ENCODE peak calls at places on chromosome 16, in ten cellular contexts. J is uterus; P is psoas muscle; O is stomach; B is GM23338; S is heart right ventricle; Z is naive thymus-derived CD4-positive, alpha-beta T cell; L is ovary; H is mammary epithelial cell; Y is GM23248. G is an unnamed sample.
A peak's percentile ranks its signal among the peaks of the same experiment; 100 is the strongest.

GRCh38 chr16:79647586-79647985 is 47.0 kb upstream of the MAF start:
- DNase-seq in J (no peak), P (no peak), O (no peak), B (no peak), S (no peak), Z (no peak), L (no peak), H (no peak), Y (no peak), G (no peak)

GRCh38 chr16:86671486-86672214 is 93.3 kb downstream of the FOXL1 start:
- DNase-seq in J (no peak), P (no peak), O (no peak), B (no peak), S (no peak), Z (no peak), L (no peak), H (no peak), Y (no peak), G (no peak)

GRCh38 chr16:66275795-66276428 is 90.6 kb upstream of the CDH5 start:
- DNase-seq in J (no peak), P (no peak), O (peak; percentile 45), B (peak; percentile 89), S (no peak), Z (no peak), L (no peak), H (peak; percentile 83), Y (peak; percentile 68), G (peak; percentile 80)

GRCh38 chr16:20291807-20292206 is 35.5 kb downstream of the GP2 start:
- DNase-seq in J (no peak), P (no peak), O (no peak), B (peak; percentile 44), S (no peak), Z (no peak), L (no peak), H (no peak), Y (no peak), G (peak; percentile 23)

GRCh38 chr16:695355-696089 is 5.3 kb upstream of the WDR24 start:
- DNase-seq in J (no peak), P (no peak), O (peak; percentile 76), B (peak; percentile 77), S (no peak), Z (peak; percentile 79), L (no peak), H (peak; percentile 69), Y (peak; percentile 58), G (peak; percentile 84)

GRCh38 chr16:80433617-80434016 is 107.2 kb upstream of the DYNLRB2 start:
- DNase-seq in J (no peak), P (no peak), O (no peak), B (no peak), S (no peak), Z (no peak), L (no peak), H (peak; percentile 79), Y (peak; percentile 20), G (no peak)

GRCh38 chr16:54750249-54750648 is 180.4 kb upstream of the IRX5 start:
- DNase-seq in J (no peak), P (no peak), O (no peak), B (no peak), S (no peak), Z (no peak), L (no peak), H (peak; percentile 33), Y (no peak), G (no peak)

GRCh38 chr16:53708490-53708889 is 4.5 kb downstream of the FTO start:
- DNase-seq in J (no peak), P (no peak), O (no peak), B (no peak), S (no peak), Z (no peak), L (no peak), H (no peak), Y (no peak), G (no peak)

GRCh38 chr16:57910726-57911125 is 60.2 kb downstream of the CNGB1 start:
- DNase-seq in J (no peak), P (no peak), O (no peak), B (no peak), S (no peak), Z (no peak), L (no peak), H (no peak), Y (no peak), G (no peak)

GRCh38 chr16:3739636-3740035 is 22.3 kb upstream of the TRAP1 start:
- DNase-seq in J (no peak), P (no peak), O (no peak), B (no peak), S (no peak), Z (no peak), L (peak; percentile 19), H (no peak), Y (no peak), G (no peak)

GRCh38 chr16:51545951-51546350 is 394.9 kb upstream of the SALL1 start:
- DNase-seq in J (no peak), P (no peak), O (no peak), B (no peak), S (no peak), Z (no peak), L (no peak), H (no peak), Y (no peak), G (no peak)

GRCh38 chr16:24984903-24985675 is 30.1 kb downstream of the ARHGAP17 start:
- DNase-seq in J (no peak), P (no peak), O (no peak), B (peak; percentile 31), S (no peak), Z (no peak), L (no peak), H (no peak), Y (peak; percentile 36), G (no peak)

GRCh38 chr16:10539256-10539655 is 41.1 kb downstream of the EMP2 start:
- DNase-seq in J (no peak), P (no peak), O (no peak), B (no peak), S (no peak), Z (no peak), L (no peak), H (no peak), Y (no peak), G (no peak)

GRCh38 chr16:10543231-10543630 is 37.2 kb downstream of the EMP2 start:
- DNase-seq in J (no peak), P (no peak), O (no peak), B (no peak), S (no peak), Z (no peak), L (no peak), H (no peak), Y (no peak), G (no peak)

GRCh38 chr16:10538583-10538982 is 41.8 kb downstream of the EMP2 start:
- DNase-seq in J (no peak), P (no peak), O (no peak), B (no peak), S (no peak), Z (no peak), L (no peak), H (no peak), Y (no peak), G (no peak)

GRCh38 chr16:10539793-10540192 is 40.6 kb downstream of the EMP2 start:
- DNase-seq in J (no peak), P (no peak), O (no peak), B (no peak), S (no peak), Z (no peak), L (no peak), H (no peak), Y (no peak), G (no peak)

GRCh38 chr16:10541396-10541795 is 39.0 kb downstream of the EMP2 start:
- DNase-seq in J (no peak), P (no peak), O (no peak), B (no peak), S (no peak), Z (no peak), L (peak; percentile 73), H (no peak), Y (no peak), G (no peak)
- H3K36me3 ChIP-seq in J (no peaks in the 10 kb centered on the region), P (no peaks in the 10 kb centered on the region), O (peaks cover 98% of the 10 kb centered on the region), B (no peaks in the 10 kb centered on the region), S (peaks cover 98% of the 10 kb centered on the region), Z (no peaks in the 10 kb centered on the region), L (no peaks in the 10 kb centered on the region), H (peaks cover 4% of the 10 kb centered on the region), Y (peaks cover 3% of the 10 kb centered on the region), G (no peaks in the 10 kb centered on the region)

DNA sequence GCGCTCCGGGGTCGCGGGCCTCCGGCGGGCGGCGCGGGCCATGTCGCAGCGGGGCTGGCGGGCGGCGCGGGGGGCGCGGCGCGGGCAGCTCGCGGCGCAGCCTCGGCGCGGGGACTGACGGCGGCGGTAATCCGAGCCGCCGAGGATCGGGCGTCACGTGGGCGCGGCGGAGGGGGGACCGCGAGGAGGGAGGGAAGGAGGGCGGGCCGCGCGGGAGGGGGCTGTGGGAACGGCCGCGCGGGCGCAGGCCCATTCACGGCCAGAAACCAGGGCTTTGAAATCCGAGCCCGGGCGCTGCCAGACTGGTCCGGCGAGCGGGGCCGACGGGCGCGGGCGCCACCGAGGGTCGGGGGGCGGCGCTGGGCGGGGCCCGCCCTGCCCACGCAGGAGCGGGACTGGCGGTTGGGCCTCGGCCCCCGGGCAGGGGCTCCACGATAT is at the start of gene MTSS2:
- DNase-seq in J (peak; percentile 90), P (peak; percentile 94), O (peak; percentile 83), B (peak; percentile 92), S (peak; percentile 86), Z (peak; percentile 21), L (peak; percentile 91), H (peak; percentile 59), Y (peak; percentile 95), G (peak; percentile 99)
- H3K4me3 ChIP-seq in J (peak within 1 kb of the TSS; percentile 48), P (peak within 1 kb of the TSS; percentile 91), O (peak within 1 kb of the TSS; percentile 74), B (peak within 1 kb of the TSS; percentile 69), S (peak within 1 kb of the TSS; percentile 83), Z (no peak within 1 kb of the TSS), L (peak within 1 kb of the TSS; percentile 83), H (peak within 1 kb of the TSS; percentile 92), Y (peak within 1 kb of the TSS; percentile 77), G (peak within 1 kb of the TSS; percentile 77)

GRCh38 chr16:22078656-22079055 is 13.7 kb upstream of the VWA3A start:
- DNase-seq in J (no peak), P (no peak), O (no peak), B (no peak), S (no peak), Z (no peak), L (no peak), H (no peak), Y (no peak), G (no peak)
- H3K27me3 ChIP-seq in J (no peaks in the 10 kb centered on the region), P (peaks cover 1% of the 10 kb centered on the region), O (no peaks in the 10 kb centered on the region), B (no peaks in the 10 kb centered on the region), S (no peaks in the 10 kb centered on the region), Z (no peaks in the 10 kb centered on the region), L (no peaks in the 10 kb centered on the region), H (no peaks in the 10 kb centered on the region), Y (no peaks in the 10 kb centered on the region), G (no peaks in the 10 kb centered on the region)

DNA sequence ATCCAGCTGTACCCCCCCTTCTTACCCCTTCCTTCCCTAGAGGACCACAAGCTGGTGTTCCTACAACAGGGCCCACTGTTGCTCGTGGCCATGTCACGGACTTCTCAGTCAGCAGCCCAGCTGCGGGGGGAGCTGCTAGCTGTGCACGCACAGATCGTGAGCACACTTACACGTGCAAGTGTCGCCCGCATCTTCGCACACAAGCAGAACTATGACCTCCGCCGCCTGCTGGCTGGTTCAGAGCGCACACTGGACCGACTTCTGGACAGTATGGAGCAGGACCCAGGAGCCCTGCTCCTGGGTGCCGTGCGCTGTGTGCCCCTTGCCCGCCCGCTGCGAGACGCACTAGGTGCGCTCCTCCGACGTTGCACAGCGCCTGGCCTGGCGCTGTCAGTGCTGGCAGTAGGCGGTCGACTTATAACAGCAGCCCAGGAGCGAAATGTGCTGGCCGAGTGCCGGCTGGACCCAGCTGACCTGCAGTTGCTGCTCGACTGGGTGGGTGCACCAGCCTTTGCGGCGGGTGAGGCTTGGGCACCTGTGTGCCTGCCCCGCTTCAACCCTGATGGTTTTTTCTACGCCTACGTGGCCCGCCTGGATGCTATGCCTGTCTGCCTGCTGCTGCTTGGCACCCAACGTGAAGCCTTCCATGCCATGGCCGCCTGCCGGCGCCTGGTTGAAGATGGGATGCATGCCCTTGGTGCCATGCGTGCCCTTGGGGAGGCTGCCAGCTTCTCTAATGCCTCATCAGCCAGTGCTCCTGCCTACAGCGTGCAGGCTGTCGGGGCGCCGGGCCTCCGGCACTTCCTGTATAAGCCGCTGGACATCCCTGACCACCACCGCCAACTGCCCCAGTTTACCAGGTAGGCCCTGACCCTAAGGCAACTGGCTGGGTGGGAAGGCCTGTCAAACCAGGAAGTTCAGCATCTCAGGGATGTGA is 3.6 kb downstream of the MON1B start:
- DNase-seq in J (no peak), P (no peak), O (no peak), B (no peak), S (no peak), Z (no peak), L (no peak), H (no peak), Y (no peak), G (peak; percentile 20)
- H3K36me3 ChIP-seq in J (no peaks in the 10 kb centered on the region), P (peaks cover 5% of the 10 kb centered on the region), O (peaks cover 69% of the 10 kb centered on the region), B (peaks cover 6% of the 10 kb centered on the region), S (peaks cover 70% of the 10 kb centered on the region), Z (peaks cover 11% of the 10 kb centered on the region), L (no peaks in the 10 kb centered on the region), H (peaks cover 11% of the 10 kb centered on the region), Y (peaks cover 1% of the 10 kb centered on the region), G (peaks cover 13% of the 10 kb centered on the region)

G was measured in H7.